ENCODE peak calls at places on chromosomes 13 and 19, in seven cellular contexts. I is activated CD4-positive, alpha-beta T cell treated with anti-CD3 and anti-CD28 coated beads, Interleukin-2, amount 50 U/mL, for 24 hours; O is DMS53; X is neural crest cell; A is AG10803; Z is left cardiac atrium; T is cardiac muscle cell. B is an unnamed sample.

GRCh38 chr19:38778733-38779132 is 5.4 kb upstream of the LGALS7 start:
- DNase-seq in I (no peak), O (no peak), X (no peak), A (no peak), Z (no peak), T (no peak), B (no peak)

GRCh38 chr13:33871207-33872004 is 53.5 kb downstream of the RFC3 start:
- DNase-seq in I (no peak), O (no peak), X (no peak), A (no peak), Z (no peak), T (no peak), B (no peak)

GRCh38 chr19:41951686-41952172 is 7.4 kb downstream of the RABAC1 start:
- DNase-seq in I (peak; percentile 86), O (peak; percentile 80), X (peak; percentile 96), A (peak; percentile 58), Z (peak; percentile 78), T (peak; percentile 74), B (peak; percentile 59)

GRCh38 chr19:6501740-6502648 is at the start of gene TUBB4A:
- DNase-seq in I (no peak), O (peak; percentile 25), X (peak; percentile 21), A (no peak), Z (no peak), T (no peak), B (no peak)

GRCh38 chr13:74215420-74215819 is 81.2 kb upstream of the KLF12 start:
- DNase-seq in I (no peak), O (no peak), X (no peak), A (no peak), Z (no peak), T (no peak), B (no peak)

GRCh38 chr13:36543671-36544070 is 111.4 kb downstream of the CCNA1 start:
- DNase-seq in I (no peak), O (no peak), X (no peak), A (no peak), Z (no peak), T (no peak), B (no peak)

GRCh38 chr13:95530178-95530577 is 22.3 kb upstream of the CLDN10 start:
- DNase-seq in I (no peak), O (peak; percentile 84), X (no peak), A (peak; percentile 11), Z (no peak), T (peak; percentile 63), B (no peak)

GRCh38 chr13:106507560-106508274 is 27.7 kb downstream of the EFNB2 start:
- DNase-seq in I (no peak), O (no peak), X (no peak), A (peak; percentile 95), Z (no peak), T (peak; percentile 96), B (peak; percentile 79)

GRCh38 chr13:37680137-37680536 is 81.6 kb upstream of the POSTN start:
- DNase-seq in I (no peak), O (no peak), X (no peak), A (no peak), Z (no peak), T (no peak), B (no peak)

GRCh38 chr13:113641426-113641825 is 16.6 kb downstream of the ATP4B start:
- DNase-seq in I (no peak), O (no peak), X (no peak), A (no peak), Z (no peak), T (no peak), B (no peak)

GRCh38 chr13:109998808-109999528 is 212.6 kb upstream of the IRS2 start:
- DNase-seq in I (no peak), O (peak; percentile 30), X (no peak), A (peak; percentile 68), Z (no peak), T (peak; percentile 82), B (peak; percentile 84)

GRCh38 chr19:16825312-16826168 is 3.7 kb upstream of the SIN3B start:
- DNase-seq in I (no peak), O (peak; percentile 35), X (no peak), A (no peak), Z (peak; percentile 68), T (peak; percentile 86), B (peak; percentile 68)

GRCh38 chr19:20513179-20513934 is 52.2 kb downstream of the ZNF737 start:
- DNase-seq in I (no peak), O (no peak), X (no peak), A (no peak), Z (no peak), T (no peak), B (no peak)

GRCh38 chr13:30880756-30881155 is 25.3 kb upstream of the MEDAG start:
- DNase-seq in I (no peak), O (no peak), X (no peak), A (peak; percentile 91), Z (no peak), T (peak; percentile 84), B (peak; percentile 95)

GRCh38 chr13:48258002-48258401 is 25.0 kb downstream of the ITM2B start:
- DNase-seq in I (no peak), O (peak; percentile 1), X (no peak), A (no peak), Z (no peak), T (no peak), B (no peak)

GRCh38 chr19:8552810-8553209 is 24.4 kb downstream of the MYO1F start:
- DNase-seq in I (no peak), O (peak; percentile 28), X (peak; percentile 31), A (peak; percentile 9), Z (no peak), T (peak; percentile 58), B (no peak)

GRCh38 chr19:12244370-12244769 is 50.3 kb downstream of the ZNF44 start:
- DNase-seq in I (no peak), O (peak; percentile 14), X (no peak), A (no peak), Z (no peak), T (no peak), B (no peak)

GRCh38 chr13:86585826-86586225 is 786.6 kb upstream of the SLITRK6 start:
- DNase-seq in I (no peak), O (no peak), X (no peak), A (peak; percentile 95), Z (peak; percentile 18), T (peak; percentile 95), B (peak; percentile 80)

GRCh38 chr19:23855676-23856075 is 59.0 kb upstream of the ZNF726 start:
- DNase-seq in I (no peak), O (peak; percentile 56), X (no peak), A (no peak), Z (no peak), T (no peak), B (no peak)

GRCh38 chr19:47514151-47514868 is 553 bp downstream of the NAPA start:
- DNase-seq in I (no peak), O (peak; percentile 76), X (no peak), A (no peak), Z (no peak), T (no peak), B (peak; percentile 49)

GRCh38 chr19:15180451-15181390 is 20.1 kb downstream of the NOTCH3 start:
- DNase-seq in I (no peak), O (peak; percentile 90), X (no peak), A (no peak), Z (peak; percentile 45), T (no peak), B (peak; percentile 4)